ENCODE peak calls at places on chromosomes 2 and 18, in five cellular contexts. G is naive thymus-derived CD4-positive, alpha-beta T cell; F is GM23248; R is GOT3; P is AG08396. S is an unnamed sample.

GRCh38 chr2:12881952-12882351 is 165.2 kb downstream of the TRIB2 start:
- DNase-seq in G (no peak), F (no peak), R (no peak), P (no peak), S (no peak)

GRCh38 chr18:75218524-75218923 is 7.9 kb downstream of the TSHZ1 start:
- DNase-seq in G (no peak), F (no peak), R (no peak), P (no peak), S (no peak)

GRCh38 chr2:55099493-55099877 is 49.2 kb upstream of the RTN4 start:
- DNase-seq in G (no peak), F (no peak), R (no peak), P (no peak), S (no peak)

GRCh38 chr2:15432642-15433261 is 128.4 kb downstream of the NBAS start:
- DNase-seq in G (no peak), F (no peak), R (no peak), P (no peak), S (no peak)

GRCh38 chr2:204900910-204901309 is 355.6 kb downstream of the PARD3B start:
- DNase-seq in G (no peak), F (peak), R (no peak), P (no peak), S (no peak)

GRCh38 chr2:142286618-142287017 is 155.8 kb upstream of the LRP1B start:
- DNase-seq in G (no peak), F (peak), R (no peak), P (no peak), S (no peak)

GRCh38 chr2:140711867-140712266 is 1418.9 kb downstream of the LRP1B start:
- DNase-seq in G (no peak), F (no peak), R (no peak), P (no peak), S (no peak)

GRCh38 chr2:19675856-19676460 is 225.8 kb downstream of the TTC32 start:
- DNase-seq in G (no peak), F (peak), R (no peak), P (no peak), S (no peak)

GRCh38 chr2:3647831-3648651 is 10.0 kb upstream of the ALLC start:
- DNase-seq in G (no peak), F (no peak), R (no peak), P (no peak), S (peak)

GRCh38 chr2:12261993-12262680 is 454.6 kb upstream of the TRIB2 start:
- DNase-seq in G (no peak), F (peak), R (no peak), P (no peak), S (no peak)

GRCh38 chr2:231655494-231656408 is 52.6 kb upstream of the PTMA start:
- DNase-seq in G (no peak), F (no peak), R (no peak), P (no peak), S (no peak)

GRCh38 chr2:124426630-124427029 is 401.5 kb downstream of the CNTNAP5 start:
- DNase-seq in G (no peak), F (no peak), R (no peak), P (no peak), S (no peak)

S was measured in osteoblast.